ENCODE peak calls at places on chromosomes 5 and 9, in five cellular contexts. L is neuronal stem cell, X is OCI-LY7, Q is Peyer's patch, O is esophagus squamous epithelium. Z is an unnamed sample. For H3K36me3 and H3K9me3, the result is how much of the 10 kb centered on the place peaks cover.

GRCh38 chr9:36400332-36401178 is 486 bp upstream of the RNF38 start:
- DNase-seq in L (peak), X (peak), Q (peak), O (peak), Z (peak)

GRCh38 chr9:129437626-129438323 is 183.1 kb downstream of the C9orf50 start:
- DNase-seq in L (no peak), X (no peak), Q (no peak), O (no peak), Z (no peak)

GRCh38 chr5:140575309-140575708 is 10.7 kb downstream of the SLC35A4 start:
- DNase-seq in L (no peak), X (no peak), Q (no peak), O (no peak), Z (no peak)

GRCh38 chr5:173323799-173324114 is 4.5 kb downstream of the STC2 start:
- DNase-seq in L (no peak), X (no peak), Q (no peak), O (no peak), Z (no peak)

GRCh38 chr9:128887914-128888350 is 6.0 kb downstream of the LRRC8A start:
- DNase-seq in L (no peak), X (no peak), Q (no peak), O (no peak), Z (no peak)

GRCh38 chr9:21580636-21581353 is 98.7 kb upstream of the IFNE start:
- DNase-seq in L (no peak), X (no peak), Q (no peak), O (no peak), Z (no peak)

GRCh38 chr5:87499478-87500410 is 87.0 kb upstream of the CCNH start:
- DNase-seq in L (no peak), X (no peak), Q (no peak), O (no peak), Z (no peak)

GRCh38 chr5:10421841-10422691 is 19.6 kb upstream of the ROPN1L start:
- DNase-seq in L (no peak), X (no peak), Q (no peak), O (no peak), Z (no peak)

GRCh38 chr5:168844566-168845296 is 265.6 kb upstream of the PANK3 start:
- DNase-seq in L (no peak), X (no peak), Q (no peak), O (no peak), Z (no peak)

GRCh38 chr5:155015239-155015638 is 1.7 kb downstream of the KIF4B start:
- DNase-seq in L (no peak), X (no peak), Q (no peak), O (no peak), Z (no peak)

GRCh38 chr5:21817668-21818419 is 1035.3 kb downstream of the CDH12 start:
- DNase-seq in L (no peak), X (peak), Q (no peak), O (no peak), Z (no peak)

GRCh38 chr9:23603311-23603710 is 222.7 kb downstream of the ELAVL2 start:
- DNase-seq in L (no peak), X (no peak), Q (no peak), O (no peak), Z (no peak)

GRCh38 chr5:137176126-137176525 is 323.0 kb downstream of the SPOCK1 start:
- DNase-seq in L (no peak), X (no peak), Q (no peak), O (no peak), Z (no peak)

GRCh38 chr5:16427572-16427971 is 38.0 kb downstream of the ZNF622 start:
- DNase-seq in L (no peak), X (no peak), Q (no peak), O (no peak), Z (no peak)

GRCh38 chr9:35010351-35010958 is 20.9 kb downstream of the DNAJB5 start:
- DNase-seq in L (no peak), X (no peak), Q (no peak), O (no peak), Z (no peak)

GRCh38 chr9:117278020-117278419 is 136.8 kb downstream of the ASTN2 start:
- DNase-seq in L (no peak), X (no peak), Q (no peak), O (no peak), Z (no peak)

GRCh38 chr9:113154471-113154870 is 3.7 kb downstream of the SLC31A2 start:
- DNase-seq in L (no peak), X (no peak), Q (no peak), O (no peak), Z (no peak)

GRCh38 chr5:127233590-127233989 is 57.0 kb upstream of the MEGF10 start:
- DNase-seq in L (no peak), X (no peak), Q (no peak), O (no peak), Z (no peak)

GRCh38 chr9:130129425-130130061 is 42.7 kb upstream of the NCS1 start:
- DNase-seq in L (no peak), X (no peak), Q (no peak), O (no peak), Z (peak)

GRCh38 chr9:123282343-123283047 is 14.1 kb upstream of the STRBP start:
- DNase-seq in L (no peak), X (no peak), Q (no peak), O (no peak), Z (no peak)

GRCh38 chr5:42617411-42617810 is 139.2 kb upstream of the CCDC152 start:
- DNase-seq in L (no peak), X (no peak), Q (no peak), O (no peak), Z (no peak)

GRCh38 chr9:128558431-128559310 is 6.3 kb downstream of the SPTAN1 start:
- DNase-seq in L (no peak), X (peak), Q (peak), O (no peak), Z (peak)

GRCh38 chr5:125151150-125151932 is 404.9 kb upstream of the ZNF608 start:
- DNase-seq in L (no peak), X (no peak), Q (no peak), O (no peak), Z (no peak)

DNA sequence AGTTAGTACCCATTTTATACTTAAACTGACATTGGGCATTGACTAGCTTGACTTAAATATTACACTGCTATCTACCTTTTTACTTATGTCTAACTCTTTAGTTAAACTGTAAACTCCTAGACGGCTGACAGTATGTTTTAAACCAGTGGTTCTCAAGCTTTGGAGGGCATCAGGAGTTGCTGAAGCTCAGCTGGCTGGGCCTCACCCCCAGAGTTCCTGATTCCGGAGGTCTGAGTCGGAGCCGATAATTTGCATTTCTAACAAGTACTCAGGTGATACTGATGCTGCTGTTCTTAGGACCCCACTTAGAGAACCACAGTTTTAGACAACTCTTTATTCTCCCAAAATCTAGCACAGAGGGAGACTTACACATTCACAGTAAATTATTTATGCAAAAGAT is 63.3 kb upstream of the PCA3 start:
- DNase-seq in L (no peak), X (no peak), Q (no peak), O (no peak), Z (no peak)
- H3K27ac ChIP-seq in L (peak), X (no peak), Q (no peak), O (no peak), Z (no peak)

GRCh38 chr9:133109931-133110650 is 10.9 kb downstream of the RALGDS start:
- DNase-seq in L (no peak), X (no peak), Q (no peak), O (no peak), Z (no peak)

GRCh38 chr9:133113928-133114351 is 7.1 kb downstream of the RALGDS start:
- DNase-seq in L (no peak), X (no peak), Q (no peak), O (no peak), Z (no peak)

GRCh38 chr9:133112361-133113026 is 8.5 kb downstream of the RALGDS start:
- DNase-seq in L (no peak), X (no peak), Q (peak), O (no peak), Z (peak)

GRCh38 chr9:133113163-133113927 is 7.7 kb downstream of the RALGDS start:
- DNase-seq in L (no peak), X (no peak), Q (no peak), O (no peak), Z (no peak)

DNA sequence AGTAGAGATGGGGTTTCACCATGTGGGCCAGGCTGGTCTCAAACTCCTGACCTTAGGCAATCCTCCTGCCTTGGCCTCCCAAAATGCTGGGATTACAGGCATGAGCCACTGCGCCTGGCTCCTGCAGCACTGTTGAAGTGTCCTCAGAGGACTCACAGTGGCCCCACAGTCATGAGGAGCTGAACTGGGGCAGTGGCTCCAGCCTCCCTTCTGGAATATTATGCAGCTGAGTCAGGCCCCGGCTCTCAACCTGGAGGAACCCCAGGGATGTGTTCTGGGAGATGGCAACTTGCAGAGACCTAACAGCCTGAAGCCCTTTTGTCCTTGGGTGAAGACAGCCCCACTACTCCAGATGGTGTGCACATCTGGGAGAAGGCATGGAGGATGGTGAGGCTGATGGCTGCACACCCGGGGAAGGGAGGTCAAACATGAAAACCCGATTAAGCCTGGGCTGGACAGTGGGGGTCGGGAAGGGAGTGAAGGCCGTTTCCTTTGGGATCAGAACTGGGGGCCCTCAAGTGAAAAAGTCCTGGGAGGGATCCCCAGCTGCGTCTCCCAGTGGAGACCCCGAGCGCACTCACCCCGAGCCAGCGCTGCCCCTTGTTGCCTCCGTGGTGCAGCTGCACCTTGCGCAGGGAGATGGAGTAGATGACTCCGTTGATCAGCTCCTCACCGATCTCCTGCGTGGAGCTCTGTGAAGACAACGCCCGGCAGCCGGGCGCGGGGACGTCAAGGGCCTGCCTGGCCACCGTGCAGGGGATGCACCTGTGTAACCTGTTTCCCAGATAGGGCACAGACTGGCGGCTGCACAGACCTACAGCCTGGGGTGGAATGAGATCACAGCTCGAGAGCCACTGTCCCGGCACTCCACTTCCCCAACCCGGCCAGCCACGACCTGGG is 9.3 kb downstream of the RALGDS start:
- DNase-seq in L (no peak), X (no peak), Q (no peak), O (no peak), Z (peak)
- H3K36me3 ChIP-seq in L (under half), X (under half), Q (under half), O (under half), Z (under half)

GRCh38 chr5:158492850-158493249 is 606.9 kb downstream of the EBF1 start:
- DNase-seq in L (no peak), X (no peak), Q (no peak), O (no peak), Z (no peak)

GRCh38 chr5:158498959-158499679 is 600.6 kb downstream of the EBF1 start:
- DNase-seq in L (no peak), X (no peak), Q (no peak), O (no peak), Z (no peak)

GRCh38 chr5:158496624-158497023 is 603.1 kb downstream of the EBF1 start:
- DNase-seq in L (no peak), X (no peak), Q (no peak), O (no peak), Z (no peak)

GRCh38 chr5:158499680-158499998 is 600.1 kb downstream of the EBF1 start:
- DNase-seq in L (no peak), X (no peak), Q (no peak), O (no peak), Z (no peak)

DNA sequence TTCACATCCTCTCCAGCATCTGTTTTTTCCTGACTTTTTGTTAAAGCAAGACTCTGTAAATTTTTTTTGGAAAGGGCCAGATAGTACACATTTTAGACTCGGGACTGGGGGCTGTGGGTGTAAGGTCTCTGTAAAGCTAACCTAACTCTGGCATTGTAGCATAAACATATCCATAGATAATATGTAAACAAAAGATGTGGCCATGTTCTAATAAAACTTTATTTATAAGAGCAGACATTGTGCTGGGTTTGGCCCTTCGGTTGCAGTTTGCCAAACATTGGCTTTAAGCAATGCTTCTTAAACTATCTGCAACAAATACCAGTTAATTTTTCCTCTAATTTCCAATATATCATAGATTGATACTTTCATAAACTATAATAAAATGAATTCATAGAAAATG is 605.2 kb downstream of the EBF1 start:
- DNase-seq in L (no peak), X (no peak), Q (no peak), O (no peak), Z (no peak)
- H3K9me3 ChIP-seq in L (under half), X (under half), Q (under half), O (under half), Z (under half)

GRCh38 chr9:5611321-5612186 is 17.4 kb upstream of the RIC1 start:
- DNase-seq in L (no peak), X (no peak), Q (no peak), O (no peak), Z (no peak)

GRCh38 chr9:5610491-5610890 is 18.4 kb upstream of the RIC1 start:
- DNase-seq in L (no peak), X (no peak), Q (no peak), O (no peak), Z (no peak)

GRCh38 chr9:5614192-5614591 is 14.7 kb upstream of the RIC1 start:
- DNase-seq in L (no peak), X (no peak), Q (no peak), O (no peak), Z (no peak)

GRCh38 chr9:5614985-5615384 is 13.9 kb upstream of the RIC1 start:
- DNase-seq in L (no peak), X (no peak), Q (no peak), O (no peak), Z (no peak)

DNA sequence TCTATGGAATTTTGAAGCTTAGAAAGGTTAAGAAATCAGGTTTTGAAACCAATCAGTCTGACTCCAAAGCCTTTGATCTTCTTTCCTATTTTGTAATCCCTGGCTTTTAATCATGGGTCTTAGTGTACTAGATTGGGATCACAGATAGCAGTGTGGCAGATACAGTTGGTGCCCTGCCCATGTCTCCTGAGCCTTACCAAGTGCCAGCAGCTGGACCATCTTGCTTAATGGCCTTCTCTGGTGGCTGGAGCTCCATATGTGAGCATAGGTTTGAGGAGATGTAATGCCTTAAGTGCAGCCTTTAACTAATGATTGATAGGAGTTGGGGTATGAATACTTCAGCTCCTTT is 16.7 kb upstream of the RIC1 start:
- DNase-seq in L (no peak), X (no peak), Q (no peak), O (no peak), Z (no peak)
- H3K27ac ChIP-seq in L (no peak), X (no peak), Q (no peak), O (no peak), Z (no peak)

GRCh38 chr5:81767097-81767496 is 16.2 kb upstream of the SSBP2 start:
- DNase-seq in L (no peak), X (no peak), Q (no peak), O (no peak), Z (no peak)
- H3K36me3 ChIP-seq in L (under half), X (under half), Q (under half), O (under half), Z (under half)

DNA sequence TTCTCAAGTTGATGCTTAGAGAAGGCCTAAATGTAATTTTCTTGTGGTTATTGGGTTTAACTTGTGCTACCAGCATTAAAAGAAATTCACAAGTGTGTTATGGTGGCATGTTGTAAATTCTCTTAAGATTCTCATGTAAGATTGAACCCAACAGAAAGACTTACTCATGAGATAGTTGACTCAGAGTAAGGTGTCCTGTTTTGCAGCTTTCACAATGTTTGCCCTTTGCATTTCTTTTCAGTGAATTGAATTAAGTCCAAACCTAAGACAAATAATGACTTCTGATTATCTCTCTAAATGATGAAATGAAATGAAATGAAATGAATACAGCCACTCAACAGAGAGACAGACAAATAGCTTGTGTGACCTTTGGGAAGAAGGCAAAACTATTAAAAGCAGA is 1696.9 kb upstream of the WWC1 start:
- DNase-seq in L (no peak), X (no peak), Q (no peak), O (no peak), Z (no peak)
- H3K9me3 ChIP-seq in L (under half), X (under half), Q (under half), O (under half), Z (under half)

GRCh38 chr9:15374825-15375224 is 47.9 kb upstream of the SNAPC3 start:
- DNase-seq in L (no peak), X (no peak), Q (no peak), O (no peak), Z (no peak)

GRCh38 chr9:15373881-15374280 is 48.8 kb upstream of the SNAPC3 start:
- DNase-seq in L (no peak), X (no peak), Q (no peak), O (no peak), Z (no peak)

GRCh38 chr9:15381491-15381890 is 41.2 kb upstream of the SNAPC3 start:
- DNase-seq in L (no peak), X (no peak), Q (no peak), O (no peak), Z (no peak)

GRCh38 chr9:15374310-15374709 is 48.4 kb upstream of the SNAPC3 start:
- DNase-seq in L (no peak), X (peak), Q (no peak), O (no peak), Z (no peak)

DNA sequence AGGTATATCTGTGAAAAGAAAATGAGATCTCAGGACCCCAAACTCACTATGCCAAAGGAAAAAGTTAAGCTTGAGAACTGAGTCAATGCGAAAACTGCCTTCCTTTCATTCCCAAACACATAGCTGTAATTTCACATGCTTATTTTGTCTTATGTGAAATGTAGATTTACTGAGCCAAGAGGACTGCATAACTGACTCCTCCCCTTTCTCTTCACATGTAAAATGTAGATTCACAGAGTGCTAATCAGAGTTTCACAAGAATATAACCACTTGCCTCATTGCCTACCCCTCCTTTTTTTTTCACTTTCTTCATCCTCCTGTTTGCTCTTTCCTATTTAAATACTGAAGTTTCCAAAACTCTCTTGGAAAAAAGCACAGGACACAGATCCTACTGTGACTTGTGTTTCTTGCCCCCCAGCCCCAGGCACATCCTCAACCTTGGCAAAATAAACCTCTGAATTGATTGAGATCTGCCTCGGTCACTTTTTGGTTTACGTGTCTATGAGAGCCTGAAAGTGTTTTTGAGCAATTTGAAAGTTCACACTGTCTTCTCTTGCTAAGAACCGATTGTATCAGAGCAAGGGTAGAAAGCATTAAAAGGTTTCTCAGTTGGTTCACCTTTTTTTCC is 44.9 kb upstream of the SNAPC3 start:
- DNase-seq in L (no peak), X (no peak), Q (no peak), O (no peak), Z (no peak)
- H3K27ac ChIP-seq in L (no peak), X (no peak), Q (no peak), O (no peak), Z (no peak)

DNA sequence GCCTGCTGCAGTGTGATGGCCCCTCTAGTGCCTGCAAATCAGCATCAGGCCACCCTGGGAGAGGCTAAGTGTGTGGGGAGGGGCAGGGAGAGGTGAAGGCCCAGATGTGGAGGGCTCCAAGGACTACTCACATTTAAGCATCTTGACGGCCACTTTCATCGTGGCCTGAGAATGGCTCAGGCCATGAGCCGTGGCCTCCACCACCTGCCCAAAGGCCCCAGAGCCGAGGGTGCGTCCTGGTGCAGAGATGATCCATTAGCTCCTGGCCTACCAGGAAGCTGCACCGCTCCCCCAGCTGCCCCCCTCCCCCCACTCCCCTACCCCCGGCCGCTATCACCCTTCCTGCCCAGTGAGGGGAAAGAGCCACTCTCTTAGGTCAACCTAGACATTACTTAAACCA is 31.0 kb downstream of the PDGFRB start:
- DNase-seq in L (no peak), X (no peak), Q (no peak), O (no peak), Z (no peak)
- H3K36me3 ChIP-seq in L (under half), X (under half), Q (under half), O (under half), Z (under half)

Z was measured in CD8-positive, alpha-beta memory T cell.